ENCODE peak calls at places on chromosomes 11 and 22, in four cellular contexts. G is SK-N-SH, C is H1, P is HepG2. X is an unnamed sample.

GRCh38 chr22:49481651-49482399 is 345.8 kb downstream of the BRD1 start:
- DNase-seq in G (no peak), C (no peak), P (no peak), X (no peak)

GRCh38 chr11:117144477-117145392 is 648 bp downstream of the PAFAH1B2 start:
- DNase-seq in C (no peak), G (peak; percentile 90), P (peak; percentile 64), X (no peak)

GRCh38 chr11:107385361-107385982 is 72.2 kb downstream of the CWF19L2 start:
- DNase-seq in G (no peak), C (no peak), P (peak; percentile 88), X (no peak)

GRCh38 chr11:83026229-83026628 is 45.5 kb downstream of the RAB30 start:
- DNase-seq in P (no peak), C (no peak), G (no peak), X (no peak)

GRCh38 chr22:17100621-17101020 is 15.8 kb downstream of the IL17RA start:
- DNase-seq in G (no peak), C (no peak), P (no peak), X (no peak)

GRCh38 chr11:60891103-60891741 is 15.2 kb downstream of the PRPF19 start:
- DNase-seq in P (no peak), C (no peak), G (no peak), X (no peak)

GRCh38 chr11:11857769-11858168 is 16.0 kb downstream of the USP47 start:
- DNase-seq in G (no peak), C (no peak), P (peak; percentile 9), X (no peak)

GRCh38 chr11:122754553-122755322 is 83.6 kb upstream of the CRTAM start:
- DNase-seq in G (no peak), C (peak; percentile 17), P (peak; percentile 24), X (no peak)

GRCh38 chr11:14358729-14359439 is at the start of gene RRAS2:
- DNase-seq in G (peak; percentile 92), P (peak; percentile 69), C (no peak), X (no peak)
- TF ChIP-seq CHD2 in G (no peak), P (no peak), C (no peak), X (no peak)

GRCh38 chr11:123976770-123977560 is 616 bp downstream of the OR10S1 start:
- DNase-seq in C (no peak), P (no peak), G (no peak), X (no peak)

GRCh38 chr11:123979311-123979710 is 1.7 kb upstream of the OR10S1 start:
- DNase-seq in G (no peak), P (no peak), C (no peak), X (no peak)

GRCh38 chr11:123973816-123974215 is 3.8 kb downstream of the OR10S1 start:
- DNase-seq in P (no peak), G (no peak), C (no peak), X (no peak)

DNA sequence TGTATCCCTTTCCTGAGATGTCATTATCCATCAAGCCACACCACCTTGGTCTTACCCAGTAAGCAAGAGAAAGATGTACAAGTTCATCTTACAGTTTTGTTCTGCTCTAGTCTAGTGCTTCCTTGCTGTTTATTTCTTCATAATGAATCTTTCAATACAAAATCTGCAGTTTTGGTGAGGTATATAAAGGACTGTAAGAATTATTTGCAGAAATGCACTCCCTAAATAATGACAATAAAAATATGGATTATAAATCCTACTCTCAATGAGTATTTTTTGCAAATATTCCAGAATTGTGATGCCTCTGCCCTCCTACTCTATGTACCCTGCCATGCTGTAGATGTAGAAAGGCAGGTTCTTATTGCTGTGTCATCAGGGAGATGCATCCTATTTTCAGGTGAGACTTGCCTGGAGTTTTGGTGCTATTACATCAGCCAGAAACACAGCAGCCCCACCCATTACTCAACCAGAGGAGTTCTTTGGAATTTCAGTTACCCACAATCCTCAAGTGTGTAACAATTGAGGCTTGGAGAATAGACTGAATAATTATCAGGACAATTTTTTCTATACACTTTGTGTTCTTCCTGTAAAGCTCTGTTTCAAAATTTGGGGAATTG is at the start of gene OR10S1:
- DNase-seq in P (no peak), C (no peak), G (no peak), X (no peak)
- TF ChIP-seq TCF12 in P (no peak), C (no peak), G (no peak), X (no peak)

DNA sequence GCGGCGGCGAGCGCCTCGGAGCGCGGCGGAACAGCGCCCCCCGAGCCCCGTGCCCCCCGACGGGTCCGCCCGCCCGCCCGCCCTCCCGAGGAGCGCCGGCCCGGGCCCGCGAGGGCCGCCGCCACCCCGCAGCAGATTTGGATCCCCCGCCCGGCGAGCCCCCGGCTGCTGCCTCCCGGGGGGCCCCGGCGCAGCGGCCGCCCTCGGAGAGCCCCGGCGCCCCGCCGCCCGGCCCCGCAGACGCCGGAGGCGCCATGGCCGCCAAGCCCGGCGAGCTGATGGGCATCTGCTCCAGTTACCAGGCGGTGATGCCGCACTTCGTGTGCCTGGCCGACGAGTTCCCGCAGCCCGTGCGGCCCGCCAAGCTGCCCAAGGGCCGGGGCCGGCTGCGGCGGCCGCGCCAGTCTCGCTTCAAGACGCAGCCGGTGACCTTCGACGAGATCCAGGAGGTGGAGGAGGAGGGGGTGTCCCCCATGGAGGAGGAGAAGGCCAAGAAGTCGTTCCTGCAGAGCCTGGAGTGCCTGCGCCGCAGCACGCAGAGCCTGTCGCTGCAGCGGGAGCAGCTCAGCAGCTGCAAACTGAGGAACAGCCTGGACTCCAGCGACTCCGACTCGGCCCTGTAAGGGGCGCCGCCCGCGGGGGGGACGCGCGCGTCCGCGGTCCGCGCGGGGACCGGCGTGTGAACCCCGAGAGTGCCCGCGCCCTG is 367 bp downstream of the C11orf96 start:
- DNase-seq in G (peak; percentile 61), P (no peak), C (no peak), X (no peak)
- TF ChIP-seq CHD2 in G (no peak), P (no peak), C (no peak), X (no peak)

DNA sequence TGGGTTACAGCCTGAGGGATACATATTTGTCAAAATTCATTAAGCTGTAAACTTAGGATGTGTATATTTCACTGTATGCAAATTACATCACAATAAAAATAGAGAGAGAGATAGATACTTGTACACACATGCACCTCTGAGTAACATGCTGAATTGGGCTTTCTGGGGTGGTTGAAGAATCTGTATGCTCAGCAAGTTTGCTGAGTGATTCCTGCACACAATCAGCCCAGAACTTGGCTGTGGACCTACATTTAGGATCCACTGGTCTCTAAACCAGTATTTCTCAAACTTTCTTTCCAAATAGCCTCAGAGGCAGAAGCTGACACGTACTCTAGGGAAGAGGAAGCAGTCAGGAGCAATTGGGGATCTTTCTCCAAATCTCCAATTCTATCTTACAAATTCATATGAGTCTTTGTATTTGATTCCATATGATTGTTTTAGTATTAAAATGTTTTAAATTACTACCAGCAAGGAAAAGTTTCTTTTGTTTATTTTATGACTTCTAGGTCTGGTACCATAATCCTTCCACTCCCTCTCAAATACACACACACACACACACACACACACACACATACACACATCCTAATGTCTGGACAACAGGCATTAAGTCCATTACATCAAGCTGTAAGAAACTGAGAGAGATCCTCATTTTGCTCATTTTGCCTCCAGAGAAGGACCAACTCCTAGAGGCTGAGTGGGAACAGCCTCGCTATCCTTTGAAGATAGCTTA is 20.0 kb downstream of the SYT13 start:
- DNase-seq in P (no peak), C (no peak), G (no peak), X (no peak)
- TF ChIP-seq TCF12 in P (no peak), C (no peak), G (no peak), X (no peak)